ENCODE peak calls at places on chromosomes 13 and 19, in four cellular contexts. B is CD4-positive, alpha-beta T cell; H is colonic mucosa; Y is K562. U is an unnamed sample.

GRCh38 chr19:3606690-3607289 is at the start of gene TBXA2R:
- DNase-seq in B (peak), H (peak), Y (peak), U (no peak)

GRCh38 chr19:46303702-46304397 is 7.0 kb downstream of the HIF3A start:
- DNase-seq in B (no peak), H (peak), Y (peak), U (peak)

GRCh38 chr13:48542581-48543341 is 9.9 kb upstream of the RCBTB2 start:
- DNase-seq in B (no peak), H (peak), Y (no peak), U (no peak)

GRCh38 chr13:110583178-110583865 is 21.8 kb upstream of the RAB20 start:
- DNase-seq in B (no peak), H (no peak), Y (no peak), U (no peak)

GRCh38 chr13:99663908-99664307 is 162.6 kb downstream of the TM9SF2 start:
- DNase-seq in B (no peak), H (no peak), Y (no peak), U (no peak)

GRCh38 chr13:74243637-74244526 is 109.7 kb upstream of the KLF12 start:
- DNase-seq in B (no peak), H (no peak), Y (no peak), U (peak)

GRCh38 chr13:38520041-38520440 is 166.8 kb upstream of the FREM2 start:
- DNase-seq in B (no peak), H (no peak), Y (no peak), U (no peak)

GRCh38 chr19:58372311-58373133 is 8.3 kb downstream of the ZNF837 start:
- DNase-seq in B (no peak), H (no peak), Y (no peak), U (no peak)

GRCh38 chr13:113639661-113640262 is 18.2 kb downstream of the ATP4B start:
- DNase-seq in B (no peak), H (no peak), Y (no peak), U (no peak)

GRCh38 chr19:35150445-35150844 is 4.1 kb upstream of the FXYD5 start:
- DNase-seq in B (no peak), H (no peak), Y (no peak), U (no peak)

GRCh38 chr19:16226878-16227836 is 29.4 kb downstream of the AP1M1 start:
- DNase-seq in B (no peak), H (no peak), Y (no peak), U (no peak)

GRCh38 chr19:1133471-1133929 is 29.7 kb downstream of the GPX4 start:
- DNase-seq in B (peak), H (peak), Y (peak), U (peak)

GRCh38 chr13:23500858-23501257 is 67.4 kb upstream of the SACS start:
- DNase-seq in B (no peak), H (no peak), Y (no peak), U (no peak)

GRCh38 chr13:32443111-32443510 is 15.2 kb upstream of the N4BP2L1 start:
- DNase-seq in B (peak), H (no peak), Y (peak), U (no peak)

GRCh38 chr19:18832331-18833140 is 777 bp downstream of the UPF1 start:
- DNase-seq in B (no peak), H (peak), Y (peak), U (peak)

GRCh38 chr13:49023441-49023840 is 47.7 kb downstream of the FNDC3A start:
- DNase-seq in B (no peak), H (no peak), Y (no peak), U (peak)

GRCh38 chr19:47526798-47527197 is 11.9 kb upstream of the NAPA start:
- DNase-seq in B (no peak), H (no peak), Y (no peak), U (no peak)

GRCh38 chr13:45207319-45207718 is 6.5 kb upstream of the KCTD4 start:
- DNase-seq in B (no peak), H (no peak), Y (no peak), U (no peak)

GRCh38 chr19:17504456-17504855 is 7.0 kb upstream of the PGLS start:
- DNase-seq in B (no peak), H (no peak), Y (no peak), U (no peak)

GRCh38 chr19:48881741-48882657 is 9.8 kb downstream of the PPP1R15A start:
- DNase-seq in B (no peak), H (no peak), Y (no peak), U (no peak)

GRCh38 chr13:26255717-26256277 is 1.9 kb downstream of the CDK8 start:
- DNase-seq in B (no peak), H (no peak), Y (peak), U (peak)

GRCh38 chr13:113034451-113035208 is 65.6 kb downstream of the MCF2L start:
- DNase-seq in B (no peak), H (peak), Y (peak), U (peak)

GRCh38 chr19:32404939-32405430 is 585 bp upstream of the DPY19L3 start:
- DNase-seq in B (no peak), H (peak), Y (no peak), U (peak)

GRCh38 chr13:67736646-67737420 is 506.7 kb upstream of the PCDH9 start:
- DNase-seq in B (no peak), H (peak), Y (no peak), U (no peak)

GRCh38 chr13:42039946-42040729 is 8.3 kb upstream of the DGKH start:
- DNase-seq in B (peak), H (peak), Y (peak), U (peak)

GRCh38 chr19:33298146-33298911 is 4.0 kb downstream of the CEBPA start:
- DNase-seq in B (no peak), H (no peak), Y (no peak), U (peak)

GRCh38 chr19:55179570-55180484 is at the start of gene SYT5:
- DNase-seq in B (peak), H (peak), Y (peak), U (peak)

GRCh38 chr19:4032436-4032835 is 24.9 kb downstream of the PIAS4 start:
- DNase-seq in B (no peak), H (no peak), Y (no peak), U (no peak)

GRCh38 chr13:107185889-107186288 is 618.0 kb upstream of the ARGLU1 start:
- DNase-seq in B (no peak), H (no peak), Y (no peak), U (peak)

GRCh38 chr19:8453616-8454015 is 8.8 kb downstream of the HNRNPM start:
- DNase-seq in B (no peak), H (no peak), Y (no peak), U (no peak)

GRCh38 chr13:109157275-109157674 is 527.9 kb downstream of the MYO16 start:
- DNase-seq in B (no peak), H (no peak), Y (no peak), U (no peak)

GRCh38 chr13:108980237-108980636 is 350.8 kb downstream of the MYO16 start:
- DNase-seq in B (no peak), H (no peak), Y (no peak), U (no peak)

GRCh38 chr13:44565881-44566280 is 10.2 kb downstream of the TSC22D1 start:
- DNase-seq in B (no peak), H (no peak), Y (no peak), U (no peak)

GRCh38 chr13:73216381-73216831 is 157.6 kb downstream of the KLF5 start:
- DNase-seq in B (no peak), H (no peak), Y (no peak), U (no peak)

GRCh38 chr19:11767633-11768133 is 883 bp downstream of the ZNF441 start:
- DNase-seq in B (peak), H (peak), Y (peak), U (peak)

GRCh38 chr13:41833851-41834250 is 127.1 kb downstream of the VWA8 start:
- DNase-seq in B (no peak), H (no peak), Y (no peak), U (no peak)

GRCh38 chr19:34676697-34677385 is at the start of gene SCGB2B2:
- DNase-seq in B (peak), H (no peak), Y (no peak), U (peak)

GRCh38 chr13:44404261-44405139 is 30.9 kb downstream of the SERP2 start:
- DNase-seq in B (no peak), H (peak), Y (no peak), U (no peak)

GRCh38 chr13:102212729-102213128 is 189.1 kb downstream of the FGF14 start:
- DNase-seq in B (no peak), H (no peak), Y (no peak), U (no peak)

GRCh38 chr19:33390120-33390907 is 16.8 kb downstream of the CEBPG start:
- DNase-seq in B (no peak), H (peak), Y (no peak), U (no peak)

DNA sequence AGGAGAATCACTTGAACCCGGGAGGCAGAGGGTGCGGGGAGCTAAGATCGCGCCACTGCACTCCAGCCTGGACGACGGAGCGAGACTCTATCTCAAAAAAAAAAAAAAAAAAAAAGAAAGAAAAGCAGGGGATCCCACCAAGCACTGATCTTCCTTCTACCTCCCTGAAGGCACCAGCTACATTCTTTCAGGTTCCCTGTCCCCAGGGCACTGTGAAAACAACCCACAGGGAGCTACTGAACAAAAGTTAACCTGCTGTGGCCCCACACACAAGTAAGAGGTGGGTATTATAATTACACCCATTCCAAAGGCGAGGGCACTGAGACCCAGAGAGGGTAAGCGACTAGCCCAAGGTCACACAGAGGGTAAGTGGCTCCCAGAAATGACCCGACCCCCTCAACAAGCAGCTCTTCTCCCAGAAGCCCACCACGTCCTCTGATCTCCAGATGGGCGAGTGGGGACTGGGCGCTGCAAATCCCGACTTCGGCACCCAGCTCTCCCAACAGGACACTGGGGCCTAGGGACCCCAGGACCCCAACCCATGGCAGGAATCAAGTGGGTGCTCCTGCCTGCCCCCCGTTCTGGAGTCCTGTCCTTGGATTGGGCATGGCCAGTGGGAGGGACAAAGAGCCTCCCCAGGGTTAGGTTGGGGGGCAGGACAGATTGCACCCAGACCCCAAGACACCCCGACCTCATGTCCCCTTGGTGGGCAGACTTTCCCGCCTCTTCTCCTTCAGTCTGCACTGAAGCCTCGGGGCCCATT is 2.4 kb downstream of the LMNB2 start:
- DNase-seq in B (no peak), H (no peak), Y (no peak), U (no peak)
- H3K27ac ChIP-seq in B (no peak), H (no peak), Y (peak), U (peak)

DNA sequence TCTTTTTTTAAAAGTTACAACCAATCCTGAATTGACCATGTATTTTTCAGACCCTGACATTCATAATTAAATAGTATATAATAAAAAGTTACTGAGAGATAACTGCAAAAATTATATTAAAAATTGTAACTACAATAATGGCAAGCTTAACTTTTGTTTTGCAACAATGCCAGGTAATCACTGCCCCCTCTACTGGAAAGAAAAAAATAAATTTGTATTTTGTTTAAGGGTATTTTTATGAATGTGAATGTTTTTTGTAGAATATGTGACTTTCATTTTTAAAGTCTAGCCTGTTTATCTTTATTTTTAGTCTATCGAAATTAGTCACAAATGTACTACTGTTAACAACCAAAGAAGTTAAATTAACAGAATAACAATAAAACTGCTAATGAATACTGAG is 21.7 kb downstream of the MRPS31 start:
- DNase-seq in B (no peak), H (no peak), Y (no peak), U (no peak)
- TF ChIP-seq CTCF in B (no peak), H (no peak), Y (no peak), U (peak)

DNA sequence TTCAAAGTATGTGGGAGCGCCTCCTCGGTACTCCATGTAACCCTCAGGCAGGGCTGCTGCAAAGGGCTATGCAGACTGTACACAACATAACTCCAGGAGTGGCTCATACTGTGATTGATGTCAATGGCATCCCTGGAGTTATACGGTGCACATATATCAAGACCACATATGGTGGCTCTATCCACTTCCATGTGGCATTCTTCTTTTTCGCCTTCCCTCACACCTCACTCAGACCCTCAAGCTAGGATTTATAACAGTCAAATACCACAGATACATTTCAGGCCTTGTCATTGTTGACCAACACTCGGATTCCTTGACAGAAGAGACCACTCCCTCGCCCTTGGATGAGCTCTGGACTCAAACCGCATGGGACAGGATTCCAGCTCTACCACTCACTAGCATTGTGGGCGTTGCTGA is 11.3 kb upstream of the UBL3 start:
- DNase-seq in B (no peak), H (no peak), Y (no peak), U (no peak)
- H3K27ac ChIP-seq in B (no peak), H (no peak), Y (no peak), U (no peak)

DNA sequence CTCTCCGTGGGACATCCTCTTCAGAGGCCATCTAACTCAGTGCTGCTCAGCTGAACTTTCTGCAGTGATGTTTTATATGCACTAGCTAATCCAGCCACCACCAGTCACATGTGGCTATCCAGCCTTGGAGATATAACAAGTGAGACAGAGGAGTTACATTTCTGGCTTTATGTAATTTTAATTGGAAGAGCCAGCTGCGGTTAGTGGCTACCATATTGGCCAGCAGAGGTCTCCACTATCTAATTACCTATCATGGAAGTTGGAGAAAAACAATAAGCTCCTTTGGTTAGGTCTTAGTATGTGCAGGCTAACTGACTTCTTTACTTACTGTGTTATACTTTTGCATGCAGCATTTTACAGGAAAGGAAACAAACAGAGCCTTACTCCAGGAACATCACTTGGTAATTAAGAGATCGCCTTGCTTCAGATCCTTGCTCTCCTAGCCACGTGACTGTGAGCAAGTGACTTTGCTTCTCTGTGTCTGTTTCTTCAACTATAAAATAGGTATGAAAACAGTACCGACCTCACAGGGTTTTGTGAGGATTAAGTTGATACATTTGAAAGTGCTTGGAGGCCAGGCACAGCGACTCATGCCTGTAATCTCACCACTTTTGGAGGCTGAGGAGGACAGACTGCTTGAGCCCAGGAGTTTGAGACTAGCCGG is 1.6 kb upstream of the KLK10 start:
- DNase-seq in B (no peak), H (no peak), Y (peak), U (peak)
- TF ChIP-seq CTCF in B (peak), H (peak), Y (peak), U (peak)

U was measured in RWPE1.